ENCODE peak calls at places on chromosomes 7 and 10, in seven cellular contexts. A is A549, R is body of pancreas, J is transverse colon, K is suprapubic skin, Q is IMR-90, S is HCT116. Y is an unnamed sample.

GRCh38 chr10:72790216-72790990 is 98.5 kb downstream of the MCU start:
- DNase-seq in A (no peak), R (no peak), J (no peak), K (no peak), Q (no peak), S (no peak), Y (no peak)

GRCh38 chr7:28069788-28070187 is 110.8 kb downstream of the JAZF1 start:
- DNase-seq in A (no peak), R (peak; percentile 23), J (peak; percentile 26), K (no peak), Q (peak; percentile 79), S (no peak), Y (no peak)

GRCh38 chr7:54802841-54803240 is 43.8 kb upstream of the SEC61G start:
- DNase-seq in A (no peak), R (no peak), J (no peak), K (no peak), Q (peak; percentile 63), S (no peak), Y (no peak)

GRCh38 chr10:70587045-70587658 is 15.4 kb downstream of the PRF1 start:
- DNase-seq in A (no peak), R (no peak), J (no peak), K (peak; percentile 35), Q (no peak), S (no peak), Y (no peak)

GRCh38 chr7:46658281-46658680 is 737.2 kb upstream of the IGFBP3 start:
- DNase-seq in A (no peak), R (no peak), J (no peak), K (no peak), Q (no peak), S (no peak), Y (no peak)

GRCh38 chr10:124646483-124647352 is 97.5 kb downstream of the FAM53B start:
- DNase-seq in A (peak; percentile 38), R (peak; percentile 67), J (peak; percentile 59), K (no peak), Q (peak; percentile 88), S (no peak), Y (peak; percentile 86)

GRCh38 chr10:104052351-104052885 is 33.3 kb downstream of the COL17A1 start:
- DNase-seq in A (peak; percentile 40), R (no peak), J (peak; percentile 88), K (no peak), Q (no peak), S (no peak), Y (no peak)

GRCh38 chr7:157004050-157004838 is 6.2 kb downstream of the MNX1 start:
- DNase-seq in A (no peak), R (peak; percentile 53), J (no peak), K (peak; percentile 74), Q (peak; percentile 13), S (no peak), Y (peak; percentile 16)

GRCh38 chr7:139180700-139181311 is 50.2 kb upstream of the UBN2 start:
- DNase-seq in A (no peak), R (no peak), J (no peak), K (no peak), Q (peak; percentile 37), S (no peak), Y (no peak)

GRCh38 chr7:114969096-114969495 is 47.2 kb downstream of the MDFIC start:
- DNase-seq in A (no peak), R (no peak), J (no peak), K (no peak), Q (no peak), S (no peak), Y (no peak)

GRCh38 chr10:25849971-25850370 is 84.1 kb upstream of the MYO3A start:
- DNase-seq in A (no peak), R (no peak), J (no peak), K (no peak), Q (no peak), S (no peak), Y (no peak)

GRCh38 chr10:45209888-45210287 is 105.5 kb downstream of the OR13A1 start:
- DNase-seq in A (no peak), R (no peak), J (no peak), K (no peak), Q (no peak), S (no peak), Y (no peak)

GRCh38 chr10:45201271-45201670 is 114.1 kb downstream of the OR13A1 start:
- DNase-seq in A (no peak), R (no peak), J (no peak), K (no peak), Q (no peak), S (no peak), Y (no peak)

GRCh38 chr10:45199380-45199740 is 116.0 kb downstream of the OR13A1 start:
- DNase-seq in A (no peak), R (no peak), J (no peak), K (no peak), Q (no peak), S (no peak), Y (no peak)

GRCh38 chr10:45202242-45202641 is 113.2 kb downstream of the OR13A1 start:
- DNase-seq in A (no peak), R (no peak), J (no peak), K (no peak), Q (no peak), S (no peak), Y (no peak)

GRCh38 chr10:45204954-45205775 is 110.2 kb downstream of the OR13A1 start:
- DNase-seq in A (no peak), R (no peak), J (no peak), K (no peak), Q (no peak), S (no peak), Y (no peak)
- TF ChIP-seq POLR2A in A (no peak), R (no peak), J (no peak), K (no peak), Q (no peak), S (no peak), Y (no peak)

GRCh38 chr7:15801041-15801440 is 114.6 kb upstream of the MEOX2 start:
- DNase-seq in A (no peak), R (no peak), J (no peak), K (no peak), Q (no peak), S (no peak), Y (no peak)
- TF ChIP-seq POLR2A in A (no peak), R (no peak), J (no peak), K (no peak), Q (no peak), S (no peak), Y (no peak)

GRCh38 chr10:97498076-97498840 is at the start of gene MMS19:
- DNase-seq in A (peak; percentile 97), R (peak; percentile 100), J (peak; percentile 100), K (peak; percentile 100), Q (peak; percentile 97), S (peak; percentile 92), Y (peak; percentile 98)

GRCh38 chr10:97500297-97500575 is 1.5 kb downstream of the UBTD1 start:
- DNase-seq in A (no peak), R (no peak), J (no peak), K (no peak), Q (no peak), S (no peak), Y (no peak)

GRCh38 chr10:97498841-97499560 is at the start of gene UBTD1:
- DNase-seq in A (peak; percentile 13), R (peak; percentile 65), J (peak; percentile 43), K (peak; percentile 85), Q (peak; percentile 49), S (no peak), Y (peak; percentile 47)

GRCh38 chr10:97499561-97500296 is 1.0 kb downstream of the UBTD1 start:
- DNase-seq in A (no peak), R (peak; percentile 76), J (peak; percentile 53), K (peak; percentile 88), Q (peak; percentile 55), S (no peak), Y (peak; percentile 52)

GRCh38 chr10:97497572-97498075 is 598 bp downstream of the MMS19 start:
- DNase-seq in A (peak; percentile 89), R (peak; percentile 72), J (peak; percentile 84), K (peak; percentile 92), Q (peak; percentile 74), S (peak; percentile 69), Y (peak; percentile 87)
- TF ChIP-seq POLR2A in A (peak; percentile 82), R (no peak), J (no peak), K (no peak), Q (peak; percentile 89), S (peak; percentile 58), Y (no peak)

GRCh38 chr10:15342970-15343369 is 28.1 kb downstream of the FAM171A1 start:
- DNase-seq in A (no peak), R (no peak), J (no peak), K (no peak), Q (no peak), S (no peak), Y (no peak)
- TF ChIP-seq POLR2A in A (no peak), R (no peak), J (no peak), K (no peak), Q (no peak), S (no peak), Y (no peak)

GRCh38 chr10:5446390-5446926 is 34.1 kb downstream of the NET1 start:
- DNase-seq in A (peak; percentile 89), R (peak; percentile 98), J (peak; percentile 97), K (peak; percentile 95), Q (peak; percentile 84), S (peak; percentile 52), Y (peak; percentile 90)
- TF ChIP-seq POLR2A in A (peak; percentile 99), R (peak; percentile 98), J (peak; percentile 99), K (no peak), Q (peak; percentile 98), S (no peak), Y (peak; percentile 99)

GRCh38 chr7:192035-192649 is at the start of gene FAM20C:
- DNase-seq in A (peak; percentile 80), R (peak; percentile 88), J (peak; percentile 83), K (peak; percentile 90), Q (peak; percentile 79), S (peak; percentile 23), Y (peak; percentile 46)
- TF ChIP-seq POLR2A in A (peak; percentile 80), R (peak; percentile 71), J (peak; percentile 46), K (no peak), Q (peak; percentile 74), S (peak; percentile 62), Y (no peak)

GRCh38 chr10:44975487-44976331 is 2.9 kb downstream of the DEPP1 start:
- DNase-seq in A (peak; percentile 21), R (peak; percentile 87), J (peak; percentile 51), K (peak; percentile 70), Q (peak; percentile 76), S (peak; percentile 23), Y (no peak)
- TF ChIP-seq POLR2A in A (no peak), R (peak; percentile 45), J (peak; percentile 3), K (no peak), Q (no peak), S (no peak), Y (no peak)

Y was measured in erythroblast.